ENCODE peak calls at places on chromosomes 13 and 19, in four cellular contexts. C is K562, N is HepG2, Z is WTC11. O is an unnamed sample.

GRCh38 chr13:95494082-95494681 is 58.3 kb upstream of the CLDN10 start:
- DNase-seq in C (peak), N (peak), Z (no peak), O (no peak)

GRCh38 chr13:31431722-31432137 is 232.0 kb downstream of the B3GLCT start:
- DNase-seq in C (peak), N (peak), Z (peak), O (no peak)

GRCh38 chr19:11322269-11323024 is 17.0 kb downstream of the RAB3D start:
- DNase-seq in C (no peak), N (no peak), Z (no peak), O (no peak)

GRCh38 chr13:106530209-106530906 is 5.1 kb downstream of the EFNB2 start:
- DNase-seq in C (no peak), N (no peak), Z (no peak), O (no peak)

GRCh38 chr19:10292206-10292788 is 2.5 kb downstream of the ICAM5 start:
- DNase-seq in C (peak), N (peak), Z (peak), O (no peak)

GRCh38 chr19:49718511-49718910 is 27.6 kb downstream of the CPT1C start:
- DNase-seq in C (no peak), N (no peak), Z (no peak), O (no peak)

GRCh38 chr13:30880756-30881155 is 25.3 kb upstream of the MEDAG start:
- DNase-seq in C (no peak), N (peak), Z (no peak), O (no peak)

GRCh38 chr13:31107109-31107508 is 54.6 kb downstream of the HSPH1 start:
- DNase-seq in C (no peak), N (no peak), Z (no peak), O (no peak)

GRCh38 chr13:44819762-44820161 is 169.5 kb downstream of the NUFIP1 start:
- DNase-seq in C (no peak), N (no peak), Z (no peak), O (no peak)

GRCh38 chr13:101579291-101579802 is 126.9 kb downstream of the ITGBL1 start:
- DNase-seq in C (no peak), N (peak), Z (no peak), O (no peak)

GRCh38 chr19:35995655-35995993 is 636 bp downstream of the SDHAF1 start:
- DNase-seq in C (peak), N (peak), Z (peak), O (no peak)

GRCh38 chr19:57434386-57435061 is 601 bp upstream of the ZNF749 start:
- DNase-seq in C (peak), N (no peak), Z (peak), O (no peak)

GRCh38 chr19:31380854-31381253 is 31.6 kb upstream of the TSHZ3 start:
- DNase-seq in C (no peak), N (no peak), Z (no peak), O (no peak)

GRCh38 chr13:102580552-102581169 is 16.1 kb upstream of the TPP2 start:
- DNase-seq in C (peak), N (peak), Z (no peak), O (no peak)

GRCh38 chr13:75417647-75418046 is 64.3 kb downstream of the TBC1D4 start:
- DNase-seq in C (no peak), N (no peak), Z (no peak), O (no peak)

GRCh38 chr19:1027953-1028902 is 1.8 kb downstream of the CNN2 start:
- DNase-seq in C (peak), N (peak), Z (peak), O (no peak)

GRCh38 chr19:16330368-16330801 is 5.8 kb downstream of the KLF2 start:
- DNase-seq in C (peak), N (peak), Z (no peak), O (no peak)

GRCh38 chr19:42184401-42184861 is 33.0 kb downstream of the DEDD2 start:
- DNase-seq in C (peak), N (peak), Z (peak), O (no peak)

GRCh38 chr19:48487944-48488343 is 18.8 kb downstream of the CYTH2 start:
- DNase-seq in C (no peak), N (peak), Z (no peak), O (no peak)

GRCh38 chr19:6021878-6022569 is 44.1 kb upstream of the RANBP3 start:
- DNase-seq in C (peak), N (peak), Z (peak), O (peak)

GRCh38 chr13:32075150-32075851 is 43.7 kb downstream of the FRY start:
- DNase-seq in C (no peak), N (peak), Z (no peak), O (no peak)

GRCh38 chr19:41870401-41870873 is 6.6 kb upstream of the CD79A start:
- DNase-seq in C (no peak), N (no peak), Z (no peak), O (no peak)

GRCh38 chr19:40691421-40692211 is 1.2 kb upstream of the NUMBL start:
- DNase-seq in C (peak), N (no peak), Z (no peak), O (no peak)

GRCh38 chr13:40666905-40667621 is 622 bp upstream of the FOXO1 start:
- DNase-seq in C (peak), N (peak), Z (peak), O (no peak)

GRCh38 chr19:48636859-48637448 is at the start of gene DBP:
- DNase-seq in C (peak), N (no peak), Z (peak), O (no peak)

GRCh38 chr13:86185107-86185506 is 385.9 kb upstream of the SLITRK6 start:
- DNase-seq in C (no peak), N (no peak), Z (no peak), O (no peak)

GRCh38 chr13:20160346-20161274 is at the start of gene GJA3:
- DNase-seq in C (peak), N (no peak), Z (peak), O (no peak)

GRCh38 chr19:4454952-4455738 is 2.4 kb downstream of the UBXN6 start:
- DNase-seq in C (peak), N (no peak), Z (no peak), O (no peak)

GRCh38 chr13:66210677-66211076 is 1019.5 kb downstream of the PCDH9 start:
- DNase-seq in C (peak), N (no peak), Z (no peak), O (no peak)

GRCh38 chr19:19460258-19460731 is 54.8 kb downstream of the GATAD2A start:
- DNase-seq in C (no peak), N (no peak), Z (no peak), O (no peak)

GRCh38 chr13:88142653-88143052 is 471.5 kb downstream of the SLITRK5 start:
- DNase-seq in C (no peak), N (no peak), Z (no peak), O (no peak)

GRCh38 chr13:97108535-97108910 is 113.6 kb upstream of the MBNL2 start:
- DNase-seq in C (peak), N (no peak), Z (no peak), O (no peak)

GRCh38 chr19:1590641-1591397 is 1.8 kb downstream of the MBD3 start:
- DNase-seq in C (peak), N (peak), Z (peak), O (no peak)

GRCh38 chr19:37654525-37654832 is 786 bp downstream of the ZFP30 start:
- DNase-seq in C (no peak), N (no peak), Z (no peak), O (no peak)

GRCh38 chr19:3025516-3025890 is 3.6 kb downstream of the TLE2 start:
- DNase-seq in C (no peak), N (no peak), Z (no peak), O (no peak)
- TF ChIP-seq TCF7 in C (no peak), N (no peak), Z (no peak), O (no peak)

GRCh38 chr19:46284635-46285034 is 12.2 kb upstream of the HIF3A start:
- DNase-seq in C (no peak), N (no peak), Z (no peak), O (no peak)

GRCh38 chr19:46287585-46287984 is 9.3 kb upstream of the HIF3A start:
- DNase-seq in C (peak), N (no peak), Z (no peak), O (no peak)

GRCh38 chr19:46289724-46290619 is 6.9 kb upstream of the HIF3A start:
- DNase-seq in C (no peak), N (no peak), Z (no peak), O (no peak)

GRCh38 chr19:46291829-46292228 is 5.0 kb upstream of the HIF3A start:
- DNase-seq in C (no peak), N (no peak), Z (no peak), O (no peak)

GRCh38 chr19:46288896-46289588 is 7.8 kb upstream of the HIF3A start:
- DNase-seq in C (peak), N (peak), Z (no peak), O (no peak)
- TF ChIP-seq TCF7 in C (no peak), N (no peak), Z (no peak), O (no peak)

DNA sequence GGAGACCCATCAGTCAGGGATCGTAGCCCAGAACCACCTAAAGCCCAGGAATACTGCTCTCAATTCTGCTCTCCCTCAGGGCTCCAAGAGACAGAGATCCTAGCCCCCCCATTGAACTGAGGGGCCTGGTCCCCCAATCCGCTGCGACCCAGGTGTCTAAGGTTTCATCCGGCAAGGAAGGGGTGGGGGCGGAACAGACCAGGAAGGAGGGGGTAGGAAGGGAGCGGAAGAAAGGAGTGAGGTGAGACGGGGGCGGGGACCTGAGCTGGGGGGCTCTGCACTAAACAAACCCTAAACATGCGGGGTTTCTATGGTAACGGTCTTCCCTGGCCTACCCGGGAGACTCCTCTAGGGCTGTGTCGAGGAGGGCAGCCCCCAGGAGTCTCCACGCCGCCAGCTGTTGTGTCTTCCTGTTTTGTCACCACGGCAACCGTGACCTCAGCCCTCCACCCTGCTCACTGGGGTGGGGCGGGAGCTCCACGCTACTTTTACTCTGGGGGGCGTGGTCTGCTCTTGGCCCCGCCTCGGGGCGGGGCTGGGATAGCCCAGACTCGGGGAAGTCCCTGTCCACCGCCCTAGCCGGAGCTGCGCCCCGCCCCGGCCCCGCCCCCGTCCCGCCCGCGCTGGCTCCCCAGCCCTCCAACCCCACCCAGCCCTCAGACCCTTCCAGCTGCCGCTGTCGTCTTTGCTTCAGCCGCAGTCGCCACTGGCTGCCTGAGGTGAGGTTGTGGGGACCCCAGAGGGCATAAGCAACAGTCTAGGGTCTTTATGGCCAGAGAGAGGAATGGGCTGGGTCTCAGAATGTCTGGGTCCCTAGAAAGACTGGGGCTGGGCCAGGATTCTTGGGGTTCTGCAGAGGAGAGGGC is at the start of gene MYADM:
- DNase-seq in C (peak), N (peak), Z (peak), O (peak)
- TF ChIP-seq TCF7 in C (no peak), N (peak), Z (no peak), O (no peak)

GRCh38 chr19:29247051-29247450 is 34.1 kb upstream of the UQCRFS1 start:
- DNase-seq in C (no peak), N (no peak), Z (peak), O (no peak)

GRCh38 chr19:29247912-29248311 is 35.0 kb upstream of the UQCRFS1 start:
- DNase-seq in C (no peak), N (no peak), Z (no peak), O (no peak)

GRCh38 chr19:29245221-29245620 is 32.3 kb upstream of the UQCRFS1 start:
- DNase-seq in C (no peak), N (no peak), Z (no peak), O (no peak)

DNA sequence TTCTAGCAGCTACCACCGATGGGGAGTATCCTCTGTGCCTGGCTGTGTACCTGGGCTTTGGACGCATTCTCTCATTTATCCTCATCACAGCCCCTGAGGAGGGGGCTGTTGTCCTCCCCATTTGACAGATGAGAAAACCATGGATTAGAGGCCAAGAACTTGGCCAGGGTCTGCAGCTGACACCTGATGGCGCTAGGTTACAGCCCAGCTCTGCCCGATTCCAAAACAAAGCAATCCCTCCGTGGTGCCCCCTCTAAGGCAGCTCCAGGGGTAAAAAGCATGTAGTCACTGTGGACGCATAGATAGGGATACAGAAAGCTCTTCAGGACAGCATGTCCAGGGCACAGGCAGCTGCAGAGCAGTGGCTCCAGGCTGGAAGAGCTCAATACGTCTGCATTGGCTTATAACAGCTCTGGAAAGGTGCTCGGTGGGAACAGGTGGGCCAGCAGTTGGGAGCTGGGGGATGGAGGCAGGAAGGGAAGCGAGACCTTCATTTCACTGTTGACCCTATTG is 35.4 kb upstream of the UQCRFS1 start:
- DNase-seq in C (no peak), N (no peak), Z (no peak), O (no peak)
- TF ChIP-seq TCF7 in C (no peak), N (no peak), Z (no peak), O (no peak)

GRCh38 chr19:33725567-33725966 is 71.1 kb upstream of the KCTD15 start:
- DNase-seq in C (no peak), N (no peak), Z (no peak), O (no peak)

GRCh38 chr19:33728141-33728540 is 68.5 kb upstream of the KCTD15 start:
- DNase-seq in C (no peak), N (no peak), Z (no peak), O (no peak)

GRCh38 chr19:33724723-33725060 is 72.0 kb upstream of the KCTD15 start:
- DNase-seq in C (no peak), N (no peak), Z (no peak), O (no peak)

GRCh38 chr19:33727331-33728028 is 69.2 kb upstream of the KCTD15 start:
- DNase-seq in C (no peak), N (no peak), Z (no peak), O (no peak)

DNA sequence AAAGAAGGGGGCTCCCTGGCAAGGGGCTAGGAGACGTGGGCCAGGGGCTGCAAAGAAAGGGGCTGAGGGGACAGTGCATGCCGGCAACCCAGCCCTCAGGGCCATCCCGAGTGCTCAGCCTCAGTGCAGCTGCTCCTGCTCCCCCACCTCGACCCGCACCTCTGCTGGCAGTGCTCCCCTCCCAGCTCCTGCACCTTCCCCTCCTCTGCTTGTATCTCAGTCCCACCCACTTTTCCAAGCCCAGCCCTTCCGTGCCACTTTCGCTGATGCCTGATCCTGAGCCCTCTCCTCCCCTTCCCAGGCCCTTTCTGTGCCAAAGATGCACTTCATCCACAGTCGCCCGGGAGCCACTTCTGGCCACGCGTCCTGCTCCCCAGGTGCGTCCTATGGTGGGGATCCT is 69.9 kb upstream of the KCTD15 start:
- DNase-seq in C (no peak), N (no peak), Z (no peak), O (no peak)
- TF ChIP-seq TCF7 in C (no peak), N (no peak), Z (no peak), O (no peak)

DNA sequence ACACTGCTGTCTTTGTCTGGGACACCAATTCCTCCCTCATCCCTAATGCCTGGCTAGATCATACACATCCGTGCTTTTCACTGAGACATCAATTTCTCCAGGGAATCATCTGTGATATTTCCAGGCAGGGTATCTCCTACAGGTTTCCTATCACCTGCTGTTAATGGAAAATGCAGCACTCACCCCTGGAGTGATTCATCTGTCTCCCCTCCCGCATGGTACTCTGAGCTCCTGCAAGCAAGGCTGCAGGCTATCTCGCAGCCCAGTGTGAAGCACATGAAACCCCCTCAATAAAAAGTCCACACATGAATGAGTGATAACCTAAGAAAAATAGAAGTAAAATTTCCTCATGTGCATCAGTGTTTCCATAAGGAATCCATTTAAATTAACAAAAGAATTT is 38.5 kb downstream of the SERTM1 start:
- DNase-seq in C (no peak), N (no peak), Z (no peak), O (no peak)
- TF ChIP-seq TCF7 in C (no peak), N (no peak), Z (no peak), O (no peak)